ENCODE peak calls at places on chromosomes 2 and 18, in eight cellular contexts. J is endodermal cell; E is HCT116; G is GM12878; M is neuronal stem cell; Y is effector memory CD4-positive, alpha-beta T cell; H is Peyer's patch; O is body of pancreas. C is an unnamed sample.
A peak's percentile ranks its signal among the peaks of the same experiment; 100 is the strongest.

GRCh38 chr2:8872821-8873432 is 35.5 kb upstream of the KIDINS220 start:
- DNase-seq in J (no peak), E (peak; percentile 50), G (peak; percentile 17), M (peak; percentile 15), Y (no peak), H (no peak), O (no peak), C (peak; percentile 61)

GRCh38 chr2:240197439-240198139 is 57.1 kb upstream of the OTOS start:
- DNase-seq in J (no peak), E (no peak), G (no peak), M (no peak), Y (no peak), H (no peak), O (no peak), C (no peak)

GRCh38 chr2:192969055-192969454 is 774.3 kb upstream of the TMEFF2 start:
- DNase-seq in J (no peak), E (no peak), G (no peak), M (no peak), Y (no peak), H (no peak), O (no peak), C (no peak)

GRCh38 chr2:120818441-120818920 is 82.8 kb downstream of the GLI2 start:
- DNase-seq in J (no peak), E (no peak), G (no peak), M (no peak), Y (no peak), H (peak; percentile 51), O (peak; percentile 71), C (no peak)

GRCh38 chr18:26909599-26910290 is 44.2 kb upstream of the AQP4 start:
- DNase-seq in J (peak; percentile 67), E (no peak), G (no peak), M (no peak), Y (no peak), H (no peak), O (no peak), C (no peak)

GRCh38 chr18:32096936-32097335 is 5.3 kb downstream of the RNF138 start:
- DNase-seq in J (no peak), E (no peak), G (no peak), M (no peak), Y (no peak), H (no peak), O (no peak), C (no peak)

GRCh38 chr2:71849111-71849510 is 298.6 kb downstream of the CYP26B1 start:
- DNase-seq in J (peak; percentile 46), E (no peak), G (no peak), M (no peak), Y (no peak), H (no peak), O (no peak), C (no peak)

GRCh38 chr2:207925601-207926000 is 99.7 kb downstream of the PLEKHM3 start:
- DNase-seq in J (no peak), E (no peak), G (no peak), M (no peak), Y (no peak), H (no peak), O (no peak), C (no peak)

GRCh38 chr2:75627902-75628504 is 18.6 kb upstream of the MRPL19 start:
- DNase-seq in J (peak; percentile 94), E (peak; percentile 57), G (no peak), M (peak; percentile 66), Y (peak; percentile 22), H (peak; percentile 77), O (peak; percentile 88), C (peak; percentile 67)

DNA sequence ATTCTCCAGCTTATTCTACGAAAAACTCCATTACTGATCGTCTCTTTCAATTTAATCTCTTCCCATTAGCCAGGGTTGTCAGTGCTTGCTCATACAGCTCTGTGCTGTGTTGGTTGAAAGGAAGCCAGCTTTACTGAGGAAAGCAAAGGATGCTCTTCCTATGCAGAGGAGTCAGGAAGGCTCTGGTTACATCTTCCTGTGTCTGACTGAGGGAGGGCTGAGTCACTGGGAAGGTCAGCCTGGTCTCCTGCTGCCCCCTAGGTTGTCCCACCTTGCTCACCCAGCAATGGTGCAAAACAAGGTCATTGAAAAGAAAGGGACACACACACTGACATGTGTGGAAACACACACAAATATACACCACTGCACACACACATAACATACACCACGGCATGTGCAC is 975.6 kb downstream of the DCDC2C start:
- DNase-seq in J (no peak), E (no peak), G (no peak), M (no peak), Y (no peak), H (no peak), O (no peak), C (no peak)
- H3K27ac ChIP-seq in J (no peak overlapping the region), E (no peak overlapping the region), G (no peak overlapping the region), M (no peak overlapping the region), Y (no peak overlapping the region), H (no peak overlapping the region), O (no peak overlapping the region), C (no peak overlapping the region)

GRCh38 chr2:152419944-152420813 is 85.2 kb downstream of the FMNL2 start:
- DNase-seq in J (no peak), E (no peak), G (no peak), M (no peak), Y (no peak), H (no peak), O (no peak), C (no peak)

GRCh38 chr2:152423684-152424083 is 88.7 kb downstream of the FMNL2 start:
- DNase-seq in J (no peak), E (no peak), G (no peak), M (no peak), Y (no peak), H (no peak), O (no peak), C (no peak)

GRCh38 chr2:152420923-152421322 is 85.9 kb downstream of the FMNL2 start:
- DNase-seq in J (no peak), E (no peak), G (no peak), M (no peak), Y (no peak), H (no peak), O (no peak), C (no peak)

GRCh38 chr2:152418688-152419087 is 83.7 kb downstream of the FMNL2 start:
- DNase-seq in J (no peak), E (no peak), G (no peak), M (no peak), Y (no peak), H (no peak), O (no peak), C (no peak)

GRCh38 chr2:152421521-152422367 is 86.8 kb downstream of the FMNL2 start:
- DNase-seq in J (no peak), E (peak; percentile 75), G (no peak), M (no peak), Y (no peak), H (no peak), O (peak; percentile 57), C (peak; percentile 89)
- H3K4me3 ChIP-seq in J (no peak overlapping the region), E (peak overlapping the region; percentile 15), G (no peak overlapping the region), M (no peak overlapping the region), Y (no peak overlapping the region), H (no peak overlapping the region), O (no peak overlapping the region), C (no peak overlapping the region)

GRCh38 chr18:44286049-44286448 is 394.6 kb upstream of the SETBP1 start:
- DNase-seq in J (no peak), E (no peak), G (no peak), M (no peak), Y (no peak), H (no peak), O (no peak), C (no peak)

DNA sequence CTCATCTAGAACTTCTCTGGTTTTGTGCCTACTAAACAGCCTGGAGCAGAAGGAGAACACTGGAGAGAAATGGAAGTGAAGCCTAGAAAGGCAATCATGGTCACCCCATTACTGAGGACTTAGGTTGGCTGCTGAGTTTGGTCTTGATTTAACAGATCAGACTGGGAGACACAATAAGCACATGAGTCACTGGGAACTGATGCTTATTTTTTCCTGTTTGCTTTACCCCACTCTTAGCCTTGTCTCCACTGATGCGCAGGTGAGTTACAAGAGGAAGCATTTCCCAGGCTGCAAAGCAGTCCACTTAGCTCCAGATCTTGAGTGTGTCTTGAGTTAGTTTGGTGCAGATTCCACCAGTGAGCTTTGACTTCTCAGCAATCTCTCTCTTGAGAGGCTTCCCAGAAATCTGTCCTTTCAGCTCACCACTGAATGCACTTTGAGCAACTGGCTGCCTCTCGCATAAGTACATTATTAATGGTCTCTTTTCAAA is 390.3 kb upstream of the SETBP1 start:
- DNase-seq in J (no peak), E (no peak), G (no peak), M (no peak), Y (no peak), H (no peak), O (no peak), C (no peak)
- H3K9me3 ChIP-seq in J (no peaks in the 10 kb centered on the region), E (peaks cover 28% of the 10 kb centered on the region), G (no peaks in the 10 kb centered on the region), M (no peaks in the 10 kb centered on the region), Y (no peaks in the 10 kb centered on the region), H (no peaks in the 10 kb centered on the region), O (no peaks in the 10 kb centered on the region), C (no peaks in the 10 kb centered on the region)

DNA sequence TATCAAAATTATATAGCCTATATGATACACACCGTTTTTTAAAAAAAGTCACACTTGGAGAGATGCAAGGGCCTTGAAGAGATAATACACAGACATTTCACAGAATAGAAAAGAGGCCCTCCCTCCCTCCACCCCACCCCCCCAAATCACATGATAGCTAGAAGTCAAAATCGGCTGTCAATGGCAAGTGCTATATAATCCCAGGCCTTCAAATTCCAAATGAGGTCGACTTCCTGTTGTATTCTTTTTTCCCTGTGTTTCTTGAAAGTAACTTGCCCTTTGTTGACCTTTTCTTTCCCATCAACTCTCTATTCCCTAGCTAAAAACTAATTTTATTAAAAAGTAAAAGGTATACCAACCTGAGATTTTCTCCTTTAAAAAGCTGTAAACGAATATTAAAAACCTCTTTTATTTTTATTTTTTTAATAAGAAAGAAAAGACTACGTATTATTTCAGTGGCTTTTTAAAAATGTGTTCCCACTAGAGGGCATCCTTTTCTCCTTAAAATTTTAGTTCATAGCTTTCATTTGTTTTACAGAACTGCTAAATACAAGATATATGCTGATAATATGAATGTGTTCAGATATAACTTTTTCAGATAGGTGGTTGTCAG is 46.6 kb downstream of the KCMF1 start:
- DNase-seq in J (no peak), E (no peak), G (no peak), M (no peak), Y (no peak), H (no peak), O (no peak), C (no peak)
- H3K27ac ChIP-seq in J (no peak overlapping the region), E (peak overlapping the region; percentile 11), G (no peak overlapping the region), M (no peak overlapping the region), Y (no peak overlapping the region), H (no peak overlapping the region), O (no peak overlapping the region), C (no peak overlapping the region)

GRCh38 chr2:7286120-7286519 is 368.9 kb downstream of the RNF144A start:
- DNase-seq in J (no peak), E (no peak), G (no peak), M (no peak), Y (no peak), H (no peak), O (no peak), C (no peak)
- H3K4me3 ChIP-seq in J (no peak overlapping the region), E (no peak overlapping the region), G (no peak overlapping the region), M (no peak overlapping the region), Y (no peak overlapping the region), H (no peak overlapping the region), O (no peak overlapping the region), C (no peak overlapping the region)

GRCh38 chr2:15991231-15991630 is 50.9 kb downstream of the MYCN start:
- DNase-seq in J (no peak), E (no peak), G (no peak), M (no peak), Y (no peak), H (no peak), O (no peak), C (no peak)
- H3K9me3 ChIP-seq in J (no peaks in the 10 kb centered on the region), E (no peaks in the 10 kb centered on the region), G (no peaks in the 10 kb centered on the region), M (no peaks in the 10 kb centered on the region), Y (no peaks in the 10 kb centered on the region), H (no peaks in the 10 kb centered on the region), O (no peaks in the 10 kb centered on the region), C (no peaks in the 10 kb centered on the region)

C was measured in small intestine.